ENCODE peak calls at places on chromosome 15, in five cellular contexts. F is right lobe of liver, W is kidney, Y is AG04450, H is Panc1. V is an unnamed sample.
A peak's percentile ranks its signal among the peaks of the same experiment; 100 is the strongest.

GRCh38 chr15:70795311-70795665 is 31.9 kb upstream of the UACA start:
- DNase-seq in F (no peak), W (no peak), Y (peak; percentile 87), H (peak; percentile 81), V (peak; percentile 87)

GRCh38 chr15:86691091-86691490 is 611.4 kb downstream of the AGBL1 start:
- DNase-seq in F (no peak), W (no peak), Y (no peak), H (no peak), V (no peak)

GRCh38 chr15:52180851-52181450 is 10.2 kb downstream of the GNB5 start:
- DNase-seq in F (no peak), W (no peak), Y (no peak), H (no peak), V (peak; percentile 71)

GRCh38 chr15:35519536-35520149 is 26.3 kb downstream of the DPH6 start:
- DNase-seq in F (no peak), W (no peak), Y (peak; percentile 18), H (no peak), V (no peak)

GRCh38 chr15:77083381-77084160 is 12.7 kb upstream of the TSPAN3 start:
- DNase-seq in F (peak; percentile 60), W (peak; percentile 93), Y (no peak), H (no peak), V (peak; percentile 90)

GRCh38 chr15:30059771-30060170 is 23.0 kb upstream of the GOLGA8J start:
- DNase-seq in F (no peak), W (no peak), Y (no peak), H (no peak), V (no peak)

GRCh38 chr15:100191161-100191560 is 150.6 kb downstream of the ADAMTS17 start:
- DNase-seq in F (no peak), W (peak; percentile 12), Y (no peak), H (no peak), V (peak; percentile 11)

GRCh38 chr15:39077998-39078397 is 502.9 kb upstream of the THBS1 start:
- DNase-seq in F (no peak), W (no peak), Y (no peak), H (no peak), V (no peak)

GRCh38 chr15:32715276-32715675 is 2.5 kb upstream of the GREM1 start:
- DNase-seq in F (no peak), W (no peak), Y (peak; percentile 82), H (no peak), V (peak; percentile 51)

GRCh38 chr15:96893159-96893906 is 562.8 kb downstream of the NR2F2 start:
- DNase-seq in F (no peak), W (no peak), Y (no peak), H (no peak), V (no peak)

GRCh38 chr15:101353240-101353639 is 58.2 kb upstream of the SNRPA1 start:
- DNase-seq in F (no peak), W (peak; percentile 8), Y (no peak), H (no peak), V (no peak)

GRCh38 chr15:41207687-41208448 is 22.7 kb downstream of the EXD1 start:
- DNase-seq in F (no peak), W (no peak), Y (peak; percentile 37), H (no peak), V (no peak)

GRCh38 chr15:50251638-50252182 is 13.8 kb downstream of the HDC start:
- DNase-seq in F (no peak), W (no peak), Y (no peak), H (no peak), V (no peak)

GRCh38 chr15:50247819-50248650 is 17.5 kb downstream of the HDC start:
- DNase-seq in F (peak; percentile 58), W (no peak), Y (no peak), H (no peak), V (no peak)

GRCh38 chr15:50249704-50250103 is 15.8 kb downstream of the HDC start:
- DNase-seq in F (no peak), W (no peak), Y (no peak), H (no peak), V (no peak)

GRCh38 chr15:50250789-50251394 is 14.6 kb downstream of the HDC start:
- DNase-seq in F (no peak), W (no peak), Y (no peak), H (no peak), V (no peak)

DNA sequence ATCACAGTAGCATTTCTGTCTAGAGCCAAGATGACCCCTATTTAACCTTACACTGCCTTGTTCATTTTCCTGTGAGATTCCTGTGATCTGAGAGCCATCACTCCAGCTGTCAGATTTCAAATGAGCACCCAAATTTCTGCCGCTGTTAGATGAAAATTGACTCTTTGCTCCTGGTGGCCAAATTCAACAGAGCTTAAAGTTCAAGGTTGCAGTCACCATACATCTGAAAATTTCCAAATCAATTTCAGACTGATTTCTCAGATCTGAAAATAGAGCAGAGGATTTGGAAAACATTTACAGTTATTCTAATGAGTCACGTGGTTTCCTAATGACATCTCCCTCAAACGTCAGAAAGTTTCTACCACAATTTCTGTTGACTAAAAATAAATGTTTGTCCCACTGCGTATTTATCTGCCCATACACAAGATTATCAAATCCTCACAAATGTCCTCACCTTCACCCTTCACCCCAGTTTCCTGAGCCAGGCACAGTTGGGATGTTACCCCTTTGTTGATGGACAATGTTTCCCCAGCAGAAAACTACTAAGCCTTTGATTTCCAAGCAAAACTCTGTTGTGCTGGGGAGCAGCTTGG is 16.4 kb downstream of the HDC start:
- DNase-seq in F (no peak), W (no peak), Y (no peak), H (no peak), V (no peak)
- H3K9me3 ChIP-seq in F (no peaks in the 10 kb centered on the region), W (no peaks in the 10 kb centered on the region), Y (no peaks in the 10 kb centered on the region), H (no peaks in the 10 kb centered on the region), V (no peaks in the 10 kb centered on the region)

GRCh38 chr15:91047545-91048199 is 25.3 kb upstream of the VPS33B start:
- DNase-seq in F (no peak), W (no peak), Y (no peak), H (no peak), V (no peak)

GRCh38 chr15:91051248-91051647 is 28.9 kb upstream of the VPS33B start:
- DNase-seq in F (no peak), W (no peak), Y (no peak), H (no peak), V (no peak)

GRCh38 chr15:91050128-91050455 is 27.7 kb upstream of the VPS33B start:
- DNase-seq in F (no peak), W (no peak), Y (no peak), H (no peak), V (no peak)

GRCh38 chr15:91045065-91045464 is 22.7 kb upstream of the VPS33B start:
- DNase-seq in F (no peak), W (no peak), Y (no peak), H (no peak), V (peak; percentile 62)

DNA sequence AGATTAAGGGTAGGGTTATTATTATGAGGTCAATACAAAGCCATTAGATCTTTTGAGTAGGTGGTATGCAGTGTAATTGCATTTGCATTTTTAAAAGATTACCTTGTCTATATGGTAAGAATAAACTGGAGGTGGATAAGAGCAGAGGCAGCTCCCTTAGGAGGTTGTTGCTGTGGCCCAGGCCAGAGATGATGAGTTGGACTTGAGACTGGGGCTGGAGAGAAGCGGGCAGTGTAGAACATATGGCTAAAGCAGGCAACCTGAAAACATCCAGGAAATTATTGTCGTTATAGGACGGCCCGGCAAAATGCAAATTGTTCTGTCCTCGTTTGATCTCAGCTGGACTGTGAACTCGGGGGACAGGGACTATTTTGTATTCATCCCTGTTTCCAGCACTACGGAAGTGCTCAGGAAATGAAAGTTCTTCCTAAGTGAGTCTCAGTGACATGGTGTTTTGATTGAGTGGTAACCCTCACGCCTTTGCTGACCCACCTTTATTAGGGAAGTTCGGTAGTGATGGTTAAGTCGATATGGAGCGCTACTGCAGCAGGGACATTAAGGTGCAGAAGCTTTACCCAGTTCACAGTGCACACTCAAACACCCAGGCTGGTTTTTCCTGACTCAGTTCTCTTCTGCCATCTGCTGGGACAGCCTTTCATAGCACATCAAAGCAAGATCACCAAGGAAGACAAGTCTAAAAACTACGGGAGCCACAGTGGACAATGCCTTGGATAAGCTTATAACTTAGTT is 27.2 kb upstream of the VPS33B start:
- DNase-seq in F (peak; percentile 62), W (no peak), Y (peak; percentile 38), H (peak; percentile 68), V (peak; percentile 76)
- H3K4me3 ChIP-seq in F (no peak overlapping the region), W (no peak overlapping the region), Y (no peak overlapping the region), H (peak overlapping the region; percentile 23), V (peak overlapping the region; percentile 24)

GRCh38 chr15:49370782-49371181 is 52.3 kb upstream of the FGF7 start:
- DNase-seq in F (no peak), W (no peak), Y (no peak), H (peak; percentile 22), V (no peak)
- TF ChIP-seq CTCF in F (no peak), W (no peak), Y (peak; percentile 34), H (peak; percentile 21), V (peak; percentile 39)

DNA sequence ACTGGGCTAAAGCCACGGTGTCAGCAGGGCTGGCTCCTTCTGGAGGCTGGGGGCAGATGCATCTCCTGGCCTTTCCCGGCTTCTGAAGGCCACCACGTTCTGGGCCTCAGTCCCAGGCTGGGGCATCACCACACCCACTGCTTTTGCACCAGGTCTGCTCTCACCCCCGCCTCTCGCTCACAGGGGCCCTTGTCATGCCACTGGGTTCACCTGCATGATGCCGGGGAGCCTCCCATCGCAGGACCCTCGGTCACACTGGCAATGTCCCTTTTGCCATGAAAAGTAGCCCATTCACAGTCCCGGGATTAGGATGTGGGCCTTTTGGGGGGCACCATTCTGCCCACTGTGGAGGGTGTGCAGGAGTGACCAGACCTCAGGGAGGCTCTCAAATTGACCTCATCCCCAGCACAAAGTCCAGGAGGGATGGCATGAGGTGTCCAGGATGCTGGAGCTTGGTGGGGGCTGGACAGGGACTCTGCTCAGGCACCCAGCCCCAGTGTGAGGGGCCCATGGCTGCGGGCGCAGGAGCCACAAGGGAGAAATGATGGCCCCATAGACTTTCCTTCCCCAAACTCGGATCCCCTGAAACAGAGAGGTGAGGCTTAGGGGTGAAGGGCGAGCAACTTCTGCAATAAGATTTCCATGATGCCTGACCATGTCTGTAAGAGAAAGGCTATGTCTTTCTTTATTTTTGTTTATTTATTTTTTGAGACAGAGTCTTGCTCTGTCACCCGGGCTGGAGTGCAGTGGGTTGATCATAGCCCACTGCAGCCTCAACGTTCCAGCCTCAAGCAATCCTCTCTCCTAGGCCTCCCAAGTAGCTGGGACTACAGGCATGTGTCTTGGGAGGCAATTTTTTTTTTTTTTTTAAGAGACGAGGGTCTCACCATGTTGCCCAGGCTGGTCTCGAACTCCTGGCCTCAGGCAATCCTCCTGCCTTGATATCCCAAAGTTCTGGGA is 189.1 kb downstream of the GOLGA6L6 start:
- DNase-seq in F (no peak), W (peak; percentile 80), Y (no peak), H (no peak), V (peak; percentile 92)
- H3K9me3 ChIP-seq in F (no peaks in the 10 kb centered on the region), W (no peaks in the 10 kb centered on the region), Y (peaks cover 94% of the 10 kb centered on the region), H (no peaks in the 10 kb centered on the region), V (peaks cover 16% of the 10 kb centered on the region)

GRCh38 chr15:84871428-84871985 is 13.0 kb upstream of the SLC28A1 start:
- DNase-seq in F (no peak), W (no peak), Y (no peak), H (no peak), V (no peak)
- H3K4me3 ChIP-seq in F (no peak overlapping the region), W (no peak overlapping the region), Y (no peak overlapping the region), H (no peak overlapping the region), V (no peak overlapping the region)

GRCh38 chr15:61822511-61822910 is 237.7 kb downstream of the VPS13C start:
- DNase-seq in F (no peak), W (no peak), Y (no peak), H (no peak), V (no peak)

GRCh38 chr15:61819386-61819785 is 240.9 kb downstream of the VPS13C start:
- DNase-seq in F (no peak), W (no peak), Y (no peak), H (no peak), V (no peak)

GRCh38 chr15:61818801-61819200 is 241.4 kb downstream of the VPS13C start:
- DNase-seq in F (no peak), W (no peak), Y (no peak), H (no peak), V (no peak)

GRCh38 chr15:61820212-61820611 is 240.0 kb downstream of the VPS13C start:
- DNase-seq in F (no peak), W (no peak), Y (no peak), H (no peak), V (no peak)

GRCh38 chr15:61820951-61821350 is 239.3 kb downstream of the VPS13C start:
- DNase-seq in F (no peak), W (no peak), Y (no peak), H (no peak), V (no peak)
- TF ChIP-seq CTCF in F (no peak), W (no peak), Y (no peak), H (no peak), V (no peak)

V was measured in osteoblast.